ENCODE peak calls at places on chromosomes 3 and 15, in five cellular contexts. T is endothelial cell of umbilical vein, B is IMR-90, M is tibial nerve, N is A549. G is an unnamed sample.

GRCh38 chr3:169104541-169104940 is 559.0 kb downstream of the MECOM start:
- DNase-seq in T (no peak), B (peak; percentile 75), M (no peak), N (no peak), G (no peak)

GRCh38 chr15:98842192-98842972 is 165.2 kb downstream of the PGPEP1L start:
- DNase-seq in T (no peak), B (peak; percentile 73), M (no peak), N (no peak), G (no peak)

GRCh38 chr3:18900994-18901393 is 247.3 kb upstream of the KCNH8 start:
- DNase-seq in T (no peak), B (no peak), M (no peak), N (no peak), G (no peak)

GRCh38 chr3:111717601-111718000 is 122.5 kb upstream of the ZBED2 start:
- DNase-seq in T (peak; percentile 83), B (peak; percentile 84), M (peak; percentile 59), N (peak; percentile 88), G (peak; percentile 85)

GRCh38 chr3:72008226-72008996 is 223.5 kb upstream of the PROK2 start:
- DNase-seq in T (no peak), B (peak; percentile 41), M (no peak), N (no peak), G (no peak)

GRCh38 chr15:99239545-99240198 is 9.7 kb downstream of the TTC23 start:
- DNase-seq in T (peak; percentile 10), B (peak; percentile 59), M (no peak), N (no peak), G (no peak)

GRCh38 chr3:52277071-52277964 is 1.1 kb downstream of the WDR82 start:
- DNase-seq in T (peak; percentile 81), B (peak; percentile 58), M (peak; percentile 39), N (peak; percentile 34), G (peak; percentile 93)

GRCh38 chr15:64865998-64866520 is 24.3 kb downstream of the PLEKHO2 start:
- DNase-seq in T (no peak), B (peak; percentile 98), M (no peak), N (no peak), G (no peak)

GRCh38 chr15:98809273-98809672 is 160.9 kb downstream of the IGF1R start:
- DNase-seq in T (no peak), B (no peak), M (no peak), N (no peak), G (no peak)

GRCh38 chr15:100457201-100457600 is 71.5 kb downstream of the CERS3 start:
- DNase-seq in T (no peak), B (peak; percentile 21), M (no peak), N (no peak), G (no peak)

GRCh38 chr3:151107701-151108100 is 22.2 kb downstream of the MED12L start:
- DNase-seq in T (no peak), B (no peak), M (no peak), N (no peak), G (no peak)

GRCh38 chr3:170813261-170813660 is 56.7 kb downstream of the RPL22L1 start:
- DNase-seq in T (no peak), B (no peak), M (no peak), N (no peak), G (no peak)

GRCh38 chr15:36612063-36612788 is 32.8 kb downstream of the CDIN1 start:
- DNase-seq in T (peak; percentile 49), B (peak; percentile 97), M (no peak), N (peak; percentile 37), G (no peak)

GRCh38 chr15:44009056-44009455 is 182.3 kb downstream of the WDR76 start:
- DNase-seq in T (peak; percentile 40), B (peak; percentile 82), M (no peak), N (peak; percentile 22), G (no peak)

GRCh38 chr15:58222698-58223097 is 84.5 kb downstream of the AQP9 start:
- DNase-seq in T (peak; percentile 15), B (peak; percentile 37), M (no peak), N (no peak), G (no peak)

GRCh38 chr15:98755138-98755537 is 106.8 kb downstream of the IGF1R start:
- DNase-seq in T (peak; percentile 18), B (peak; percentile 29), M (no peak), N (peak; percentile 31), G (no peak)

GRCh38 chr3:36924748-36925521 is 19.9 kb downstream of the TRANK1 start:
- DNase-seq in T (no peak), B (no peak), M (no peak), N (no peak), G (no peak)

GRCh38 chr15:92797168-92798052 is 102.7 kb upstream of the CHD2 start:
- DNase-seq in T (peak; percentile 77), B (peak; percentile 81), M (no peak), N (peak; percentile 84), G (no peak)

GRCh38 chr3:173912126-173912525 is 514.6 kb downstream of the NLGN1 start:
- DNase-seq in T (no peak), B (peak; percentile 6), M (no peak), N (no peak), G (no peak)

GRCh38 chr15:42110367-42110766 is 16.0 kb upstream of the PLA2G4D start:
- DNase-seq in T (no peak), B (no peak), M (no peak), N (no peak), G (no peak)

GRCh38 chr15:86163771-86164170 is 84.1 kb downstream of the AGBL1 start:
- DNase-seq in T (no peak), B (no peak), M (no peak), N (no peak), G (no peak)

GRCh38 chr3:150367771-150368170 is 40.3 kb upstream of the TSC22D2 start:
- DNase-seq in T (no peak), B (no peak), M (no peak), N (no peak), G (no peak)

DNA sequence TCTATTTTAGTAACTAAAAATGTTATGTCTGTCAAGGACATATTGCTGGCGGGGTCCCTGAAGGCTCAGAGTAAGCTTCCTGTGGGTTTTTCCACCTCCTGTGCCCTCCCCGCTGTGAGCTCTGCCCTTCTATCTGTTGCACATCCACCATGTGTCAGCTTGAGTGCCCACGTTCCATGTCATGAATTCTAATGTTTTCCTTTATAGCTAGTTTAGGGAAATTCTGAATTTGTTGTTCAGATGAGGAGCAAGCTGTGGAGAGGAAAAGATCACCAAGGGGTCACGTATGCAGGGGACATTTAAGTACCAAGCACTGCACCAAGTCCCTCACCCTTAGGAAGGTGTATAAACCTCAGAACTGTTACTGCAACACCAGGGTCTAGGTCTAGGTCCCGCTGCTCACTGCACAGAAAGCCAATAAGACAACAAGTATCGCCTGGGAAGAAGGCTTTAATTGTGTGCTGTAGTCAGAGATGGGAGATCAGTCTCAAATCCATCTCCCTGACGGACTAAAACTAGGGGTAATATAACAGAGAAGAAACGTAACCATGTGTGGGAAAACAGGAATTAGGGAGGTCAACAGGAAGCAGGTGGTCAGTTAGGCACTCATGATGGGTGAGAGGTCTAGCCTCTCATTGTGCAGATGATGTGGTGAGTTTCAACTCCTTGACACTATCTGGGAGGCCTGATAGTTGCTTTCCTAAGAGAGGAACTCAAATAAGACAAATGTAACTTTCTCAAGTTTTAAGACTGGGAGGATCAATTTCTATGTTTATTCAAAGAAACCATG is 9.7 kb downstream of the GP9 start:
- DNase-seq in T (peak; percentile 77), B (no peak), M (no peak), N (no peak), G (no peak)
- H3K4me3 ChIP-seq in T (no peak overlapping the region), B (no peak overlapping the region), M (no peak overlapping the region), N (no peak overlapping the region), G (no peak overlapping the region)

GRCh38 chr3:13598926-13599886 is 50.3 kb downstream of the FBLN2 start:
- DNase-seq in T (no peak), B (peak; percentile 48), M (no peak), N (peak; percentile 48), G (peak; percentile 40)
- TF ChIP-seq POLR2A in T (no peak), B (no peak), M (no peak), N (no peak), G (no peak)

GRCh38 chr3:43046583-43046982 is 59.3 kb downstream of the POMGNT2 start:
- DNase-seq in T (no peak), B (no peak), M (no peak), N (no peak), G (no peak)
- H3K9me3 ChIP-seq in T (no peaks in the 10 kb centered on the region), B (peaks cover under 1% of the 10 kb centered on the region), M (no peaks in the 10 kb centered on the region), N (no peaks in the 10 kb centered on the region), G (peaks cover 80% of the 10 kb centered on the region)

GRCh38 chr3:47381317-47382157 is 716 bp downstream of the PTPN23 start:
- DNase-seq in T (peak; percentile 90), B (peak; percentile 85), M (peak; percentile 74), N (peak; percentile 85), G (peak; percentile 94)
- H3K4me3 ChIP-seq in T (peak overlapping the region; percentile 63), B (peak overlapping the region; percentile 58), M (peak overlapping the region; percentile 66), N (peak overlapping the region; percentile 79), G (peak overlapping the region; percentile 96)

GRCh38 chr3:128488995-128489859 is 3.8 kb downstream of the GATA2 start:
- DNase-seq in T (peak; percentile 79), B (no peak), M (no peak), N (no peak), G (peak; percentile 79)
- TF ChIP-seq POLR2A in T (no peak), B (no peak), M (no peak), N (no peak), G (no peak)

GRCh38 chr15:39239562-39239961 is 341.3 kb upstream of the THBS1 start:
- DNase-seq in T (no peak), B (peak; percentile 84), M (no peak), N (no peak), G (no peak)
- H3K9me3 ChIP-seq in T (no peaks in the 10 kb centered on the region), B (peaks cover 2% of the 10 kb centered on the region), M (no peaks in the 10 kb centered on the region), N (no peaks in the 10 kb centered on the region), G (no peaks in the 10 kb centered on the region)